ENCODE peak calls at places on chromosomes 2 and 18, in eight cellular contexts. E, L, T, B, I, W, H and X are unnamed samples.

GRCh38 chr2:88856409-88857135 is 165.1 kb downstream of the RPIA start:
- DNase-seq in E (no peak), L (no peak), T (no peak), B (no peak), I (no peak), W (no peak), H (no peak), X (no peak)

GRCh38 chr2:71220743-71221142 is 6.2 kb downstream of the PAIP2B start:
- DNase-seq in E (no peak), L (no peak), T (no peak), B (no peak), I (no peak), W (no peak), H (no peak), X (no peak)

GRCh38 chr2:137986268-137986667 is 22.0 kb downstream of the HNMT start:
- DNase-seq in E (no peak), L (no peak), T (no peak), B (no peak), I (no peak), W (no peak), H (no peak), X (no peak)

GRCh38 chr2:53584986-53585385 is 182.6 kb upstream of the CHAC2 start:
- DNase-seq in E (no peak), L (peak; percentile 40), T (no peak), B (no peak), I (no peak), W (no peak), H (no peak), X (no peak)

GRCh38 chr2:188678921-188679320 is 295.3 kb upstream of the COL3A1 start:
- DNase-seq in E (no peak), L (peak; percentile 88), T (no peak), B (no peak), I (no peak), W (no peak), H (no peak), X (no peak)

GRCh38 chr2:109386004-109386695 is 227.6 kb downstream of the SEPTIN10 start:
- DNase-seq in E (no peak), L (no peak), T (no peak), B (no peak), I (peak; percentile 63), W (peak; percentile 3), H (peak; percentile 11), X (no peak)

GRCh38 chr18:69233465-69234054 is 167.1 kb upstream of the DOK6 start:
- DNase-seq in E (no peak), L (peak; percentile 46), T (no peak), B (no peak), I (no peak), W (no peak), H (no peak), X (no peak)

GRCh38 chr2:241953324-241953851 is 83.9 kb downstream of the RTP5 start:
- DNase-seq in E (no peak), L (no peak), T (no peak), B (no peak), I (no peak), W (no peak), H (no peak), X (no peak)

GRCh38 chr2:223905996-223906395 is 39.1 kb downstream of the WDFY1 start:
- DNase-seq in E (no peak), L (no peak), T (no peak), B (no peak), I (no peak), W (no peak), H (no peak), X (no peak)

GRCh38 chr18:48997985-48998831 is 47.4 kb upstream of the SMAD7 start:
- DNase-seq in E (peak; percentile 35), L (peak; percentile 98), T (no peak), B (no peak), I (no peak), W (peak; percentile 56), H (peak; percentile 80), X (peak; percentile 87)

GRCh38 chr2:198296665-198297308 is 492.4 kb downstream of the PLCL1 start:
- DNase-seq in E (peak; percentile 67), L (peak; percentile 28), T (peak; percentile 53), B (peak; percentile 20), I (peak; percentile 82), W (peak; percentile 76), H (peak; percentile 39), X (no peak)

GRCh38 chr2:98875081-98875728 is 60.8 kb downstream of the CRACDL start:
- DNase-seq in E (peak; percentile 2), L (no peak), T (no peak), B (no peak), I (no peak), W (no peak), H (no peak), X (no peak)

GRCh38 chr2:148994341-148994740 is 44.2 kb upstream of the LYPD6B start:
- DNase-seq in E (no peak), L (no peak), T (no peak), B (no peak), I (no peak), W (no peak), H (no peak), X (no peak)

GRCh38 chr2:181311841-181312240 is 145.3 kb upstream of the ITGA4 start:
- DNase-seq in E (no peak), L (no peak), T (no peak), B (no peak), I (no peak), W (no peak), H (no peak), X (no peak)

GRCh38 chr2:48120759-48121242 is 214.5 kb upstream of the FBXO11 start:
- DNase-seq in E (no peak), L (no peak), T (no peak), B (no peak), I (no peak), W (peak; percentile 67), H (no peak), X (no peak)

GRCh38 chr2:7577769-7578168 is 660.6 kb downstream of the RNF144A start:
- DNase-seq in E (no peak), L (no peak), T (no peak), B (no peak), I (no peak), W (no peak), H (no peak), X (no peak)

GRCh38 chr2:147356157-147356556 is 488.7 kb upstream of the ACVR2A start:
- DNase-seq in E (no peak), L (no peak), T (no peak), B (no peak), I (no peak), W (no peak), H (no peak), X (no peak)

GRCh38 chr18:72762505-72763122 is 105.2 kb downstream of the NETO1 start:
- DNase-seq in E (peak; percentile 8), L (peak; percentile 46), T (no peak), B (no peak), I (peak; percentile 32), W (peak; percentile 45), H (no peak), X (no peak)

GRCh38 chr2:38218995-38219394 is 143.0 kb upstream of the CYP1B1 start:
- DNase-seq in E (no peak), L (no peak), T (no peak), B (no peak), I (no peak), W (no peak), H (no peak), X (no peak)

GRCh38 chr2:241579281-241579680 is 20.7 kb downstream of the BOK start:
- DNase-seq in E (no peak), L (no peak), T (no peak), B (no peak), I (no peak), W (no peak), H (no peak), X (no peak)

GRCh38 chr2:173159794-173160463 is 84.3 kb downstream of the MAP3K20 start:
- DNase-seq in E (peak; percentile 10), L (peak; percentile 98), T (no peak), B (no peak), I (peak; percentile 22), W (peak; percentile 5), H (peak; percentile 95), X (peak; percentile 90)

GRCh38 chr2:37560863-37561614 is 110.4 kb downstream of the CDC42EP3 start:
- DNase-seq in E (no peak), L (peak; percentile 50), T (no peak), B (no peak), I (no peak), W (peak; percentile 37), H (no peak), X (no peak)

GRCh38 chr2:62873603-62874002 is 168.1 kb downstream of the EHBP1 start:
- DNase-seq in E (no peak), L (no peak), T (no peak), B (no peak), I (no peak), W (no peak), H (no peak), X (no peak)

GRCh38 chr2:9656270-9656766 is 25.5 kb upstream of the YWHAQ start:
- DNase-seq in E (no peak), L (peak; percentile 98), T (peak; percentile 57), B (peak; percentile 55), I (peak; percentile 84), W (peak; percentile 60), H (no peak), X (no peak)

GRCh38 chr2:174072069-174072468 is 106.9 kb upstream of the SP3 start:
- DNase-seq in E (no peak), L (no peak), T (no peak), B (no peak), I (no peak), W (no peak), H (no peak), X (no peak)

GRCh38 chr2:27891063-27891819 is 712 bp downstream of the BABAM2 start:
- DNase-seq in E (peak; percentile 49), L (peak; percentile 70), T (peak; percentile 81), B (peak; percentile 84), I (peak; percentile 11), W (peak; percentile 85), H (peak; percentile 79), X (peak; percentile 85)

GRCh38 chr2:215178121-215178520 is 39.7 kb upstream of the ABCA12 start:
- DNase-seq in E (no peak), L (no peak), T (no peak), B (no peak), I (no peak), W (no peak), H (no peak), X (no peak)

GRCh38 chr2:2868065-2868464 is 509.6 kb downstream of the EIPR1 start:
- DNase-seq in E (no peak), L (no peak), T (no peak), B (no peak), I (no peak), W (no peak), H (no peak), X (no peak)

GRCh38 chr2:11155326-11156059 is at the start of gene SLC66A3:
- DNase-seq in E (no peak), L (peak; percentile 87), T (no peak), B (no peak), I (peak; percentile 68), W (peak; percentile 85), H (no peak), X (peak; percentile 91)

GRCh38 chr2:30655660-30656059 is 151.6 kb downstream of the CAPN13 start:
- DNase-seq in E (no peak), L (peak; percentile 93), T (no peak), B (no peak), I (no peak), W (no peak), H (peak; percentile 55), X (no peak)

GRCh38 chr18:10420561-10421352 is 33.7 kb upstream of the APCDD1 start:
- DNase-seq in E (no peak), L (peak; percentile 95), T (no peak), B (no peak), I (no peak), W (no peak), H (no peak), X (no peak)

GRCh38 chr18:36685580-36685979 is 143.2 kb downstream of the TPGS2 start:
- DNase-seq in E (no peak), L (no peak), T (no peak), B (no peak), I (no peak), W (no peak), H (no peak), X (no peak)

GRCh38 chr2:70527447-70528080 is 26.1 kb downstream of the TGFA start:
- DNase-seq in E (no peak), L (no peak), T (no peak), B (no peak), I (no peak), W (no peak), H (no peak), X (no peak)

GRCh38 chr2:204544961-204545860 is at the start of gene PARD3B:
- DNase-seq in E (peak; percentile 69), L (peak; percentile 76), T (peak; percentile 25), B (no peak), I (peak; percentile 54), W (peak; percentile 22), H (peak; percentile 63), X (peak; percentile 76)